ENCODE peak calls at places on chromosomes 3 and 15, in nine cellular contexts. K is CD4-positive, CD25-positive, alpha-beta regulatory T cell; Q is spleen; T is neuronal stem cell; M is upper lobe of right lung; F is left ventricle myocardium inferior; Y is fibroblast of lung; R is heart left ventricle; B is psoas muscle. I is an unnamed sample.

GRCh38 chr3:122679467-122680291 is 960 bp upstream of the PARP14 start:
- DNase-seq in K (no peak), Q (peak; percentile 79), T (no peak), M (peak; percentile 64), F (no peak), Y (peak; percentile 19), R (peak; percentile 29), B (peak; percentile 25), I (peak; percentile 8)

GRCh38 chr3:113212155-113212844 is 943 bp downstream of the BOC start:
- DNase-seq in K (no peak), Q (no peak), T (no peak), M (no peak), F (peak; percentile 24), Y (peak; percentile 40), R (peak; percentile 32), B (peak; percentile 36), I (no peak)

GRCh38 chr3:102460579-102460978 is 25.8 kb downstream of the ZPLD1 start:
- DNase-seq in K (no peak), Q (no peak), T (no peak), M (no peak), F (no peak), Y (peak; percentile 9), R (no peak), B (no peak), I (no peak)

GRCh38 chr15:62165793-62166380 is 802 bp upstream of the C2CD4B start:
- DNase-seq in K (no peak), Q (no peak), T (no peak), M (no peak), F (no peak), Y (no peak), R (no peak), B (no peak), I (no peak)

GRCh38 chr3:16299746-16300145 is 34.7 kb downstream of the OXNAD1 start:
- DNase-seq in K (no peak), Q (no peak), T (no peak), M (no peak), F (no peak), Y (no peak), R (no peak), B (no peak), I (no peak)

GRCh38 chr3:56467108-56467507 is 1.2 kb downstream of the ERC2 start:
- DNase-seq in K (peak; percentile 3), Q (no peak), T (peak; percentile 90), M (peak; percentile 83), F (peak; percentile 62), Y (peak; percentile 85), R (peak; percentile 76), B (peak; percentile 46), I (no peak)

GRCh38 chr15:88716543-88717341 is 77.9 kb downstream of the ISG20 start:
- DNase-seq in K (no peak), Q (no peak), T (no peak), M (no peak), F (no peak), Y (no peak), R (no peak), B (no peak), I (no peak)

GRCh38 chr3:134320749-134321148 is 53.5 kb downstream of the AMOTL2 start:
- DNase-seq in K (no peak), Q (peak; percentile 55), T (no peak), M (no peak), F (no peak), Y (peak; percentile 78), R (no peak), B (no peak), I (no peak)

GRCh38 chr3:20680990-20681628 is 495.1 kb upstream of the SGO1 start:
- DNase-seq in K (no peak), Q (no peak), T (no peak), M (no peak), F (no peak), Y (peak; percentile 47), R (no peak), B (no peak), I (no peak)

GRCh38 chr15:60155661-60156060 is 151.6 kb downstream of the FOXB1 start:
- DNase-seq in K (no peak), Q (no peak), T (no peak), M (no peak), F (no peak), Y (peak; percentile 69), R (no peak), B (no peak), I (no peak)

GRCh38 chr3:196246612-196247308 is 30.4 kb downstream of the SLC51A start:
- DNase-seq in K (no peak), Q (no peak), T (no peak), M (no peak), F (no peak), Y (peak; percentile 86), R (no peak), B (no peak), I (no peak)

GRCh38 chr15:34851751-34852150 is 56.4 kb upstream of the ACTC1 start:
- DNase-seq in K (no peak), Q (no peak), T (no peak), M (no peak), F (no peak), Y (no peak), R (no peak), B (no peak), I (no peak)

GRCh38 chr3:133476971-133477375 is 77.1 kb downstream of the BFSP2 start:
- DNase-seq in K (no peak), Q (no peak), T (no peak), M (no peak), F (no peak), Y (no peak), R (no peak), B (no peak), I (no peak)

DNA sequence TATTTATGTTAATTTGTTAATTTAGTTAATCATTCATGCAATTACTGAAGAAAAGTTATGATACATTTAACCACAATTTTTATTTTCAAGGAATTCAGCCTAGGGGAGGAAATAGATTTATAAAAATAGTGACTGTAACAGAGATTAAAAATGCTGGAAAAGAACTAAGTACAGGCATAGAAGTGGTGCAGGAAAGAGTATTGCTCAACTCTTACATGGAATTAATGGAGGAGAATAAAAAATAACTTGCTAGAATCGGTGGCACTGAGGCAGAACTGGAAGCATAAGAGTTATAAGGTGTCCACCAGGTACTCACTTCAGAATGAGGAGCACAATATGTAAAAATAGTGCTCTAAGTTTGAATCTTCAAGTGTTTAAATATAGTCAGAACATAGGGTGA is 13.5 kb upstream of the OR5AC2 start:
- DNase-seq in K (no peak), Q (no peak), T (no peak), M (no peak), F (no peak), Y (no peak), R (no peak), B (no peak), I (no peak)
- H3K4me1 ChIP-seq in K (no peaks in the 10 kb centered on the region), Q (no peaks in the 10 kb centered on the region), T (no peaks in the 10 kb centered on the region), M (no peaks in the 10 kb centered on the region), F (no peaks in the 10 kb centered on the region), Y (no peaks in the 10 kb centered on the region), R (no peaks in the 10 kb centered on the region), B (no peaks in the 10 kb centered on the region), I (no peaks in the 10 kb centered on the region)

GRCh38 chr3:128319741-128320141 is 146.9 kb downstream of the DNAJB8 start:
- DNase-seq in K (no peak), Q (peak; percentile 73), T (no peak), M (no peak), F (no peak), Y (no peak), R (no peak), B (no peak), I (no peak)
- H3K4me1 ChIP-seq in K (peaks cover 40% of the 10 kb centered on the region), Q (no peaks in the 10 kb centered on the region), T (peaks cover 19% of the 10 kb centered on the region), M (no peaks in the 10 kb centered on the region), F (peaks cover 9% of the 10 kb centered on the region), Y (no peaks in the 10 kb centered on the region), R (no peaks in the 10 kb centered on the region), B (peaks cover 6% of the 10 kb centered on the region), I (peaks cover 73% of the 10 kb centered on the region)

GRCh38 chr15:86333819-86334218 is 254.1 kb downstream of the AGBL1 start:
- DNase-seq in K (no peak), Q (no peak), T (no peak), M (no peak), F (no peak), Y (peak; percentile 13), R (no peak), B (no peak), I (no peak)

GRCh38 chr15:86327230-86327865 is 247.7 kb downstream of the AGBL1 start:
- DNase-seq in K (no peak), Q (no peak), T (no peak), M (no peak), F (no peak), Y (peak; percentile 8), R (no peak), B (no peak), I (no peak)

GRCh38 chr15:86328658-86329057 is 249.0 kb downstream of the AGBL1 start:
- DNase-seq in K (no peak), Q (no peak), T (no peak), M (no peak), F (no peak), Y (no peak), R (no peak), B (no peak), I (no peak)

DNA sequence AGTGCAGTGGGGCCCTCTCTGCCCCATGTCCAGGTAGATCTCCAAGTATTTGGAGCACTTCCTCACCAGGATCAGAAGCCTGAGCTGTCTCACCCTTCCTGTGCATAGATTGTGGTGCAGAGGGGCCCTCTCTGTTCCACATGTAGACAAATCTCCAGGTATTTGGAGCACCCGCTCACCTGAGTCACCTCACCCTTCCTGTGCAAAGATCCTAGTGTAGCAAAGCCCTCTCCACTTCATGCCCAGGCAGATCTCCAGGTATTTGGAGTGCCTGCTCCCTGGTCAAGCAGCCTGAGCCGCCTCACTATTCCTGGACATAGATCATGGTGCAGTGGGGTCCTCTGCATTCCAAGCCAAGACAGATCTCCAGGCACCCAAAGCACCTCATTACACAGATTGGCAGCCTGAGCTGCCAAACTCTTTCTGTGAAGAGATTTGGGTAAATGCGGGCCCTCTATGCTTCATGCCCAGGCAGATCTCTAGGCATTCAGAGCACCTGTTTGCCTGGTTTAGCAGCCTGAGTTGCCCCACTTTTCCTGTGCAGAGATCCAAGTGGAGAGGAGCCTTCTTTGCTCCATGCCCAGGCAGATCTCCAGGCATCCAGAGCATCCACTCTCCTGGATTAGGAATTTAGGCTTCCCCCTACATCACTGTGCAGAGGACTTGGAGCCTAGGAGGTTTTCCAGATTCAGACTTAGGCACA is 249.8 kb downstream of the AGBL1 start:
- DNase-seq in K (no peak), Q (no peak), T (no peak), M (no peak), F (no peak), Y (no peak), R (no peak), B (no peak), I (no peak)
- H3K4me1 ChIP-seq in K (no peaks in the 10 kb centered on the region), Q (no peaks in the 10 kb centered on the region), T (no peaks in the 10 kb centered on the region), M (no peaks in the 10 kb centered on the region), F (no peaks in the 10 kb centered on the region), Y (no peaks in the 10 kb centered on the region), R (no peaks in the 10 kb centered on the region), B (no peaks in the 10 kb centered on the region), I (no peaks in the 10 kb centered on the region)

DNA sequence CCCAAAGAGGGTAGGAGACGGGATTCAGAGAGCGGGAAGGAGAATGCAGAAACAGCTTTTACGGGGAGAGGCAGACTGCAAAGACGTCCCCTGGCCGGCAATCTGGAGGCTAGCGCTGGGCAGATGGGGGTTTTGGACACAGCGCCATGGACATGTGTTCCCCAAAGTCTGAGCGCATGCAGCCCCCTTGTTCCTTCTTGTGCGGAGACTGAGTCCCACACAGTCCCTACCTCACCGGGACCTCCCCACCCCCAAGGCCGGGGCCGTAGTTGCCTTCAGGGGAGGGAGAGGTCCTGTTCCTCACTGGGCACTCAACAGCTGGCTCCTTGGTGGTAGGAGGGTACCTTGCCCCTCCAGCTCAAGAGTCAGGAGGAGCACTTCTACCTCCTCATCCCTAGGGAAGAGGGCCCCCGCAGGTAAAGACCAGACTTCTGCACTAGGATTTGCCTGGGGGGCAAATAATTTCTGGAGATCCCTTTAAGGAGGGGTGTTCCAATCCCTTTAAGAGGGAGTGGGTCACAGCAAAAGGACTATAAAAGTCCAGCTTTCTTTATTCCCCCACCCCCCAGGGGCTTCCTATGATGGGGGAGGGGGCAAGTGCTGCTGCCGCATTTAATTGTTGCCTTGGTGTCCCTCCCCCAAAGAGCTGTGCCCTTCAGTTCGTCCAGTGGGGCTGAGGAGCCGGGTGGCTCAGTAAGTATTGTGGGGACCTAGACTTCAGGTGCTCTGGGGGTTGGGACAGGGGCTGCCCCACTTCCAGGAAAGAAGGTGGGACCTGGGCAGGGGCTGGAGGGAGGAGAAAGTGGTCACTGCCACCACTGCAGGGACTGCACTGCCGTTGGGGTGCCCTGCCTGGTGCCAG is 3.6 kb upstream of the BAHD1 start:
- DNase-seq in K (no peak), Q (no peak), T (no peak), M (no peak), F (no peak), Y (no peak), R (no peak), B (no peak), I (no peak)
- H3K4me1 ChIP-seq in K (peaks cover 39% of the 10 kb centered on the region), Q (peaks cover 32% of the 10 kb centered on the region), T (peaks cover 39% of the 10 kb centered on the region), M (peaks cover 24% of the 10 kb centered on the region), F (peaks cover 54% of the 10 kb centered on the region), Y (peaks cover 6% of the 10 kb centered on the region), R (peaks cover 22% of the 10 kb centered on the region), B (peaks cover 13% of the 10 kb centered on the region), I (peaks cover 15% of the 10 kb centered on the region)

I was measured in naive thymus-derived CD4-positive, alpha-beta T cell.